ENCODE peak calls at places on chromosomes 12 and 14, in ten cellular contexts. I is psoas muscle; P is CD8-positive, alpha-beta T cell; H is heart left ventricle; S is ovary; B is dorsolateral prefrontal cortex; U is foreskin fibroblast; L is astrocyte of the cerebellum; J is left ventricle myocardium inferior; C is Caco-2. Z is an unnamed sample.

GRCh38 chr12:76645934-76646333 is 86.4 kb upstream of the OSBPL8 start:
- DNase-seq in L (no peak), U (no peak), C (no peak), S (no peak), J (no peak), I (no peak), P (no peak), B (no peak), H (no peak), Z (no peak)

GRCh38 chr12:52086944-52087835 is 7.7 kb downstream of the SMIM41 start:
- DNase-seq in S (no peak), I (peak), L (no peak), J (no peak), P (no peak), B (peak), C (no peak), U (no peak), H (no peak), Z (no peak)

GRCh38 chr14:33307691-33308369 is 369.2 kb downstream of the NPAS3 start:
- DNase-seq in U (peak), B (peak), H (peak), L (peak), J (no peak), P (no peak), C (no peak), S (peak), I (peak), Z (no peak)

GRCh38 chr12:44812062-44812461 is 64.1 kb downstream of the NELL2 start:
- DNase-seq in I (no peak), P (no peak), L (no peak), U (no peak), B (no peak), J (no peak), C (peak), S (no peak), H (no peak), Z (no peak)

GRCh38 chr12:25698782-25699181 is 145.7 kb upstream of the LMNTD1 start:
- DNase-seq in U (peak), L (no peak), J (no peak), C (no peak), H (no peak), P (no peak), B (no peak), I (no peak), S (no peak), Z (no peak)

GRCh38 chr12:91222746-91223145 is 40.1 kb upstream of the DCN start:
- DNase-seq in U (peak), L (no peak), P (no peak), I (no peak), H (no peak), S (no peak), C (no peak), J (no peak), B (no peak), Z (no peak)

GRCh38 chr14:93395227-93395626 is 35.5 kb upstream of the UNC79 start:
- DNase-seq in P (no peak), S (no peak), C (no peak), H (no peak), U (no peak), B (no peak), J (no peak), L (no peak), I (no peak), Z (no peak)

GRCh38 chr12:52203126-52203921 is 11.5 kb upstream of the KRT80 start:
- DNase-seq in C (peak), J (peak), L (no peak), P (no peak), B (peak), H (peak), I (no peak), S (peak), U (peak), Z (peak)

GRCh38 chr12:83796527-83796926 is 1109.8 kb downstream of the TMTC2 start:
- DNase-seq in P (no peak), S (no peak), B (no peak), L (no peak), H (no peak), U (no peak), J (no peak), I (no peak), C (no peak), Z (no peak)

GRCh38 chr14:102074415-102074964 is 12.4 kb downstream of the HSP90AA1 start:
- DNase-seq in L (no peak), H (no peak), P (no peak), S (no peak), C (no peak), J (no peak), B (no peak), I (no peak), U (no peak), Z (no peak)

GRCh38 chr14:55705651-55706340 is 125.8 kb downstream of the KTN1 start:
- DNase-seq in L (no peak), J (no peak), I (no peak), S (no peak), C (peak), H (no peak), P (no peak), B (no peak), U (no peak), Z (peak)

GRCh38 chr12:26845984-26846383 is 13.0 kb upstream of the ITPR2 start:
- DNase-seq in U (no peak), B (no peak), J (no peak), C (peak), L (peak), P (no peak), I (no peak), H (no peak), S (no peak), Z (no peak)

GRCh38 chr12:75407683-75408082 is 16.8 kb downstream of the GLIPR1L2 start:
- DNase-seq in S (no peak), C (no peak), U (no peak), B (no peak), P (no peak), L (no peak), H (no peak), J (no peak), I (no peak), Z (no peak)

GRCh38 chr14:97058589-97058988 is 261.4 kb downstream of the VRK1 start:
- DNase-seq in L (no peak), S (no peak), C (no peak), I (no peak), J (no peak), U (no peak), H (no peak), B (no peak), P (no peak), Z (no peak)

GRCh38 chr14:97057238-97057637 is 260.1 kb downstream of the VRK1 start:
- DNase-seq in I (no peak), C (no peak), U (no peak), B (no peak), P (no peak), J (no peak), H (no peak), L (no peak), S (no peak), Z (no peak)

GRCh38 chr14:97058071-97058470 is 260.9 kb downstream of the VRK1 start:
- DNase-seq in I (no peak), J (no peak), H (no peak), C (no peak), U (no peak), S (no peak), B (no peak), P (no peak), L (no peak), Z (no peak)

GRCh38 chr14:97053941-97054340 is 256.8 kb downstream of the VRK1 start:
- DNase-seq in B (no peak), L (no peak), U (no peak), H (no peak), C (no peak), I (no peak), J (no peak), P (no peak), S (no peak), Z (no peak)

GRCh38 chr14:97056086-97056485 is 258.9 kb downstream of the VRK1 start:
- DNase-seq in B (no peak), L (no peak), H (no peak), U (no peak), C (no peak), I (no peak), J (no peak), S (no peak), P (no peak), Z (no peak)
- TF ChIP-seq CTCF in B (no peak), L (no peak), H (no peak), U (no peak), C (no peak), I (no peak), J (no peak), S (no peak), P (no peak), Z (no peak)

GRCh38 chr14:64038857-64039542 is 186.2 kb downstream of the SYNE2 start:
- DNase-seq in B (no peak), I (no peak), P (no peak), J (no peak), L (no peak), H (no peak), S (no peak), U (no peak), C (no peak), Z (no peak)

GRCh38 chr14:64045091-64045490 is 192.3 kb downstream of the SYNE2 start:
- DNase-seq in P (no peak), U (no peak), S (no peak), J (no peak), C (no peak), H (no peak), L (no peak), B (no peak), I (no peak), Z (no peak)

GRCh38 chr14:64035143-64035542 is 182.3 kb downstream of the SYNE2 start:
- DNase-seq in I (no peak), H (no peak), C (no peak), U (peak), J (no peak), S (no peak), P (no peak), B (no peak), L (peak), Z (no peak)

DNA sequence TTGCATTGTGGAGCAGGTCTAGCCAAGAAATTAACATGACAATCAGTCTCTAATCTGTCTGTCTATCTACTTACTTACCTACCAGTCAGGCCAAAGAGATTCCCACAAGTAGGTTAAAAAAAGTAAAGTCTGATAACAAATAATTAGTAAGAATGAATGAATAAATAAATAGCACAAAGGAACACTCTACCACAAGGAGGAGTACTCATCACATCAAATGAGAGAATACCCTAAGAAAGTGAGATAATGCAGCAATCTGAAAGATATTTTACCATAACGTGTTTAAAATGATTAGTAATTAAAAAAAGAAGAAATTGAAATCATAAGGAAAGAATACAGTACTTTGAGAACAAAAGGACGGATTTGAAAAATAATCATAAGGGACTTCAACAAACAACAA is 187.2 kb downstream of the SYNE2 start:
- DNase-seq in C (no peak), P (no peak), U (no peak), I (no peak), L (no peak), B (no peak), S (no peak), J (no peak), H (no peak), Z (no peak)
- TF ChIP-seq CTCF in C (no peak), P (no peak), U (peak), I (no peak), L (no peak), B (no peak), S (peak), J (peak), H (no peak), Z (no peak)

GRCh38 chr14:65377576-65377975 is 35.0 kb upstream of the FUT8 start:
- DNase-seq in P (no peak), C (no peak), I (no peak), S (no peak), U (no peak), J (no peak), L (no peak), H (no peak), B (no peak), Z (no peak)

GRCh38 chr14:65371784-65372183 is 40.7 kb upstream of the FUT8 start:
- DNase-seq in U (no peak), I (no peak), C (no peak), P (no peak), S (no peak), L (no peak), H (no peak), B (no peak), J (no peak), Z (no peak)

GRCh38 chr14:65373011-65373670 is 39.4 kb upstream of the FUT8 start:
- DNase-seq in H (no peak), I (no peak), B (no peak), L (no peak), U (no peak), J (no peak), S (no peak), P (no peak), C (no peak), Z (no peak)

GRCh38 chr14:65370890-65371289 is 41.6 kb upstream of the FUT8 start:
- DNase-seq in H (no peak), C (no peak), U (no peak), J (no peak), B (no peak), P (no peak), S (no peak), L (no peak), I (no peak), Z (no peak)

DNA sequence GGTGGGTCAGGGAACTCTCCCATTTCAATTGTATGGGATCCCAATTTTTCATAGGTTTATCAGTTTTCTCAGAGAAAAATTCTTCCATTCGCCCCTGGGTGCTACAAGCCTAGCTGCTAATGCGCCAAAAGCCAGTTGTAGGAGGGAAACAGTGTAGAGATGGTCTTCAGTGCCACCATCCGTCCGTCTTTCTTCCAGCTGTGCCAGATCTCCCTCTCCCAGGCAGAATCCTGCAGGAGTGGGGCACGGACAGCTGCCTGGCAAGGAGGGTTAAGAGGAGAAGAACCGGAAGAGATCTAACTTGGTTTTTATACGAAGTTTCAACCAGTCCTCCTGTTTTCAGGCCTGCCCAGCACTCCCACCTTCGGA is 38.9 kb upstream of the FUT8 start:
- DNase-seq in J (no peak), I (peak), L (no peak), S (no peak), P (no peak), U (no peak), B (peak), H (peak), C (no peak), Z (no peak)
- TF ChIP-seq CTCF in J (peak), I (peak), L (no peak), S (no peak), P (no peak), U (no peak), B (peak), H (no peak), C (no peak), Z (no peak)

DNA sequence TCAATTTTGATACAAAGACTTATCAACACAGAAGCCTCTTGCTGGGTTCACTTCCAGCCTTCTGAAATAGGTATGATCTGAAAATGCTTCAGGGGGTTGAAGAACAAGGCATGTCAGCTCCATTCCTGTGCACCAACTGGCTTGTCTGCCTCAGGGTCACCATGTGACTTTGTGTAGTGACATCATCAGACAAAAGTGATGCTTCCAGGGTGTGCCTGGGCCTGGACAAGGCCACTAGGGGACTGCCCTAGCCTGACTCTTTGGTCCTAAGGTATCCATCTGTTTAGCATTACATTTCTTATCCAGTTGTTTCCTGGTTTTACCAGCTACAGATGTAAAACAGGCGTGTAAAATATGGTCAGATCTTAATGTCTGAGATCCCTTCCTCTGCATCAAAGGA is 155.6 kb downstream of the CAND1 start:
- DNase-seq in S (no peak), C (peak), L (no peak), P (no peak), H (no peak), B (no peak), U (no peak), I (no peak), J (no peak), Z (no peak)
- TF ChIP-seq CTCF in S (no peak), C (no peak), L (no peak), P (no peak), H (no peak), B (no peak), U (no peak), I (no peak), J (no peak), Z (no peak)

GRCh38 chr14:51369814-51370213 is 129.8 kb downstream of the TMX1 start:
- DNase-seq in H (no peak), U (no peak), S (no peak), J (no peak), B (no peak), P (no peak), L (no peak), I (no peak), C (no peak), Z (no peak)
- TF ChIP-seq CTCF in H (no peak), U (no peak), S (no peak), J (peak), B (peak), P (peak), L (no peak), I (peak), C (no peak), Z (peak)